ENCODE peak calls at places on chromosomes 3 and 15, in eight cellular contexts. R is HuH-7.5; G is cardiac fibroblast; I is SK-MEL-5; P is GM12865; E is lower lobe of right lung; Q is activated T-helper 1 cell treated with anti-CD3 and anti-CD28 coated beads, Interleukin-2, amount 50 U/mL, for 16 hours; T is activated CD4-positive, alpha-beta T cell treated with anti-CD3 and anti-CD28 coated beads, Interleukin-2, amount 10 ng/mL, durations not matched to agents 7 days and 5 days. A is an unnamed sample.
A peak's percentile ranks its signal among the peaks of the same experiment; 100 is the strongest.

GRCh38 chr3:76661527-76662250 is 378.2 kb upstream of the ROBO2 start:
- DNase-seq in R (no peak), G (no peak), I (peak; percentile 14), P (no peak), E (no peak), Q (no peak), T (no peak), A (no peak)

GRCh38 chr15:88131937-88132336 is 124.6 kb downstream of the NTRK3 start:
- DNase-seq in R (no peak), G (no peak), I (no peak), P (no peak), E (no peak), Q (no peak), T (no peak), A (no peak)

GRCh38 chr3:177382944-177383343 is 185.7 kb upstream of the TBL1XR1 start:
- DNase-seq in R (no peak), G (no peak), I (no peak), P (no peak), E (no peak), Q (no peak), T (no peak), A (no peak)

GRCh38 chr3:41345788-41346187 is 146.5 kb downstream of the CTNNB1 start:
- DNase-seq in R (no peak), G (no peak), I (no peak), P (no peak), E (no peak), Q (no peak), T (no peak), A (no peak)

GRCh38 chr15:55897560-55898336 is 95.7 kb downstream of the NEDD4 start:
- DNase-seq in R (peak; percentile 37), G (peak; percentile 77), I (peak; percentile 79), P (peak; percentile 7), E (no peak), Q (no peak), T (no peak), A (peak; percentile 73)

GRCh38 chr15:47756872-47757271 is 39.6 kb downstream of the SEMA6D start:
- DNase-seq in R (no peak), G (peak; percentile 90), I (no peak), P (no peak), E (no peak), Q (no peak), T (no peak), A (peak; percentile 10)

GRCh38 chr3:58191361-58191991 is 19.3 kb downstream of the DNASE1L3 start:
- DNase-seq in R (no peak), G (no peak), I (no peak), P (no peak), E (no peak), Q (no peak), T (no peak), A (no peak)

GRCh38 chr15:71596672-71597071 is 213.7 kb upstream of the NR2E3 start:
- DNase-seq in R (no peak), G (no peak), I (no peak), P (no peak), E (peak; percentile 58), Q (no peak), T (no peak), A (no peak)

GRCh38 chr3:23739536-23739935 is 66.2 kb upstream of the UBE2E1 start:
- DNase-seq in R (no peak), G (peak; percentile 79), I (peak; percentile 62), P (no peak), E (no peak), Q (no peak), T (no peak), A (peak; percentile 60)

GRCh38 chr3:134917631-134918030 is 122.6 kb downstream of the EPHB1 start:
- DNase-seq in R (no peak), G (no peak), I (no peak), P (no peak), E (no peak), Q (no peak), T (no peak), A (no peak)

GRCh38 chr3:101381809-101382208 is 61.4 kb upstream of the IMPG2 start:
- DNase-seq in R (peak; percentile 16), G (peak; percentile 70), I (peak; percentile 72), P (peak; percentile 34), E (no peak), Q (no peak), T (no peak), A (peak; percentile 50)

GRCh38 chr3:128464188-128464587 is 2.5 kb downstream of the DNAJB8 start:
- DNase-seq in R (no peak), G (no peak), I (no peak), P (no peak), E (no peak), Q (no peak), T (no peak), A (peak; percentile 24)

A was measured in lung microvascular endothelial cell.